ENCODE peak calls at places on chromosomes 4 and X, in seven cellular contexts. O is A172; G is pulmonary artery endothelial cell; A is CD8-positive, alpha-beta T cell; B is sciatic nerve; Q is GM04503; Y is H1. J is an unnamed sample.

GRCh38 chr4:110211007-110211769 is 12.8 kb upstream of the ELOVL6 start:
- DNase-seq in O (peak; percentile 26), G (no peak), A (peak; percentile 26), B (no peak), Q (no peak), Y (no peak), J (peak; percentile 28)

GRCh38 chr4:56655209-56655626 is 25.9 kb downstream of the HOPX start:
- DNase-seq in O (no peak), G (no peak), A (peak; percentile 17), B (no peak), Q (no peak), Y (no peak), J (no peak)

GRCh38 chr4:186932631-186933150 is 209.0 kb upstream of the FAT1 start:
- DNase-seq in O (peak; percentile 77), G (no peak), A (no peak), B (no peak), Q (peak; percentile 76), Y (no peak), J (peak; percentile 14)

GRCh38 chrX:151004085-151004484 is 20.9 kb downstream of the HMGB3 start:
- DNase-seq in O (no peak), G (no peak), A (no peak), B (no peak), Q (no peak), Y (no peak), J (no peak)

GRCh38 chr4:88750369-88750768 is 52.7 kb upstream of the NAP1L5 start:
- DNase-seq in O (no peak), G (no peak), A (no peak), B (no peak), Q (no peak), Y (no peak), J (no peak)

GRCh38 chrX:120235284-120235683 is 15.3 kb upstream of the ZBTB33 start:
- DNase-seq in O (no peak), G (no peak), A (no peak), B (no peak), Q (no peak), Y (no peak), J (no peak)

GRCh38 chrX:56564921-56565861 is 1.8 kb downstream of the UBQLN2 start:
- DNase-seq in O (no peak), G (no peak), A (no peak), B (no peak), Q (no peak), Y (no peak), J (peak; percentile 2)

GRCh38 chr4:88609387-88609786 is 17.1 kb downstream of the HERC3 start:
- DNase-seq in O (no peak), G (no peak), A (no peak), B (no peak), Q (no peak), Y (no peak), J (no peak)

GRCh38 chr4:100289530-100289888 is 99.2 kb upstream of the DDIT4L start:
- DNase-seq in O (peak; percentile 36), G (peak; percentile 50), A (no peak), B (no peak), Q (no peak), Y (no peak), J (no peak)